ENCODE peak calls at places on chromosomes 3 and 15, in ten cellular contexts. G is H9, O is OCI-LY7, I is neural crest cell, N is uterus, H is AG09319, V is type B pancreatic cell, J is adrenal gland, F is IMR-90, Y is nephron progenitor cell. B is an unnamed sample.

GRCh38 chr15:25178835-25179672 is 224.3 kb downstream of the SNRPN start:
- DNase-seq in O (no peak), F (no peak), H (no peak), J (no peak), N (peak), I (no peak), Y (no peak), G (no peak), V (no peak), B (no peak)

GRCh38 chr15:100060276-100060926 is 281.4 kb downstream of the ADAMTS17 start:
- DNase-seq in Y (no peak), N (no peak), F (peak), O (no peak), V (no peak), J (no peak), H (no peak), I (no peak), G (no peak), B (no peak)

GRCh38 chr3:196193738-196194541 is 17.3 kb downstream of the ZDHHC19 start:
- DNase-seq in I (no peak), F (no peak), J (peak), O (no peak), H (no peak), N (no peak), Y (no peak), V (no peak), G (no peak), B (no peak)

GRCh38 chr15:95713315-95713714 is 617.2 kb upstream of the NR2F2 start:
- DNase-seq in I (no peak), J (no peak), G (no peak), F (no peak), H (no peak), Y (no peak), V (no peak), N (no peak), O (no peak), B (no peak)

GRCh38 chr3:188248036-188248561 is 94.1 kb downstream of the LPP start:
- DNase-seq in Y (no peak), I (no peak), V (no peak), J (no peak), N (no peak), G (no peak), F (no peak), O (no peak), H (no peak), B (no peak)

GRCh38 chr3:23824699-23825444 is 19.1 kb downstream of the UBE2E1 start:
- DNase-seq in N (no peak), Y (no peak), G (no peak), I (no peak), V (no peak), F (no peak), J (no peak), O (no peak), H (no peak), B (no peak)

GRCh38 chr3:16550305-16550675 is 36.8 kb upstream of the RFTN1 start:
- DNase-seq in G (peak), H (no peak), J (no peak), F (no peak), I (no peak), O (peak), V (no peak), N (no peak), Y (no peak), B (no peak)

GRCh38 chr15:45640610-45641009 is 5.8 kb downstream of the SQOR start:
- DNase-seq in G (no peak), V (no peak), O (no peak), F (peak), N (no peak), J (peak), I (no peak), Y (no peak), H (no peak), B (no peak)

GRCh38 chr15:73876779-73877178 is 3.4 kb downstream of the TBC1D21 start:
- DNase-seq in G (no peak), H (no peak), J (no peak), F (no peak), O (no peak), V (no peak), N (no peak), I (no peak), Y (no peak), B (no peak)

GRCh38 chr15:45187894-45188830 is at the start of gene SHF:
- DNase-seq in F (peak), O (peak), N (peak), Y (peak), I (peak), G (peak), V (no peak), H (no peak), J (peak), B (peak)

GRCh38 chr3:110697961-110698360 is 373.7 kb upstream of the NECTIN3 start:
- DNase-seq in J (no peak), H (peak), V (no peak), N (no peak), G (no peak), F (peak), Y (no peak), O (no peak), I (no peak), B (no peak)

GRCh38 chr15:28969511-28970085 is 83.8 kb downstream of the APBA2 start:
- DNase-seq in I (no peak), Y (no peak), V (no peak), H (no peak), G (no peak), N (no peak), O (no peak), F (no peak), J (no peak), B (no peak)

GRCh38 chr15:71758716-71759115 is 51.6 kb upstream of the NR2E3 start:
- DNase-seq in N (no peak), F (no peak), Y (no peak), O (no peak), I (no peak), G (no peak), V (no peak), H (no peak), J (no peak), B (no peak)

GRCh38 chr3:69738291-69738690 is 973 bp upstream of the MITF start:
- DNase-seq in F (peak), I (no peak), V (no peak), Y (no peak), O (no peak), G (no peak), N (no peak), H (no peak), J (no peak), B (no peak)

GRCh38 chr3:53235545-53235944 is 20.3 kb downstream of the TKT start:
- DNase-seq in I (no peak), Y (no peak), F (no peak), H (no peak), N (no peak), G (no peak), O (no peak), J (no peak), V (no peak), B (no peak)

GRCh38 chr3:159814161-159814560 is 174.5 kb upstream of the IL12A start:
- DNase-seq in F (peak), H (no peak), I (no peak), G (peak), N (no peak), O (peak), V (no peak), J (no peak), Y (no peak), B (no peak)

GRCh38 chr15:42725331-42725903 is 11.5 kb downstream of the CDAN1 start:
- DNase-seq in G (no peak), F (no peak), I (no peak), V (peak), O (no peak), H (no peak), Y (no peak), J (no peak), N (no peak), B (peak)

GRCh38 chr15:38471974-38472373 is 18.0 kb downstream of the FAM98B start:
- DNase-seq in O (no peak), V (no peak), Y (no peak), F (peak), N (no peak), I (no peak), G (no peak), H (no peak), J (no peak), B (no peak)

GRCh38 chr3:157097198-157097597 is 62.7 kb downstream of the CCNL1 start:
- DNase-seq in F (no peak), O (no peak), G (no peak), H (no peak), Y (no peak), V (no peak), J (peak), I (no peak), N (no peak), B (no peak)

GRCh38 chr3:177451277-177451880 is 254.1 kb upstream of the TBL1XR1 start:
- DNase-seq in V (no peak), I (no peak), O (no peak), J (no peak), H (no peak), Y (no peak), F (no peak), N (no peak), G (no peak), B (no peak)

GRCh38 chr3:70273492-70273891 is 38.9 kb downstream of the MDFIC2 start:
- DNase-seq in I (no peak), O (no peak), J (no peak), N (no peak), Y (no peak), V (no peak), F (peak), H (no peak), G (no peak), B (no peak)

GRCh38 chr15:85545757-85546156 is 165.4 kb downstream of the AKAP13 start:
- DNase-seq in Y (no peak), I (no peak), V (no peak), F (no peak), N (no peak), O (no peak), H (no peak), J (no peak), G (no peak), B (no peak)

GRCh38 chr15:32020158-32020557 is 10.2 kb upstream of the CHRNA7 start:
- DNase-seq in H (no peak), F (no peak), Y (no peak), V (no peak), N (no peak), G (no peak), O (no peak), J (no peak), I (no peak), B (no peak)

GRCh38 chr3:102035118-102035517 is 185.8 kb downstream of the NFKBIZ start:
- DNase-seq in N (no peak), V (no peak), G (no peak), Y (no peak), H (no peak), J (no peak), I (no peak), O (no peak), F (no peak), B (no peak)

GRCh38 chr15:72982750-72983149 is 69.5 kb upstream of the NEO1 start:
- DNase-seq in N (no peak), H (no peak), F (peak), I (no peak), Y (no peak), J (no peak), G (no peak), V (no peak), O (no peak), B (no peak)

GRCh38 chr15:70856884-70857546 is 3.1 kb upstream of the LARP6 start:
- DNase-seq in Y (no peak), H (peak), F (peak), I (no peak), G (no peak), V (no peak), J (peak), O (no peak), N (peak), B (no peak)

GRCh38 chr15:37056894-37057205 is 43.5 kb downstream of the MEIS2 start:
- DNase-seq in N (no peak), J (no peak), G (no peak), Y (no peak), F (no peak), O (no peak), V (no peak), I (no peak), H (no peak), B (no peak)

GRCh38 chr3:178996399-178996798 is 75.2 kb downstream of the ZMAT3 start:
- DNase-seq in I (no peak), N (no peak), Y (no peak), F (no peak), G (no peak), J (no peak), V (no peak), H (no peak), O (no peak), B (no peak)

GRCh38 chr15:101246391-101246790 is 5.5 kb downstream of the CHSY1 start:
- DNase-seq in V (no peak), J (no peak), H (no peak), F (no peak), G (no peak), O (no peak), N (no peak), Y (no peak), I (no peak), B (no peak)

GRCh38 chr15:89187301-89187700 is 34.1 kb downstream of the RLBP1 start:
- DNase-seq in V (no peak), Y (no peak), G (no peak), N (no peak), O (no peak), I (no peak), F (no peak), H (no peak), J (no peak), B (no peak)

GRCh38 chr3:36905545-36905944 is 39.3 kb downstream of the TRANK1 start:
- DNase-seq in V (no peak), J (no peak), Y (no peak), F (peak), H (no peak), O (no peak), G (no peak), I (no peak), N (no peak), B (no peak)

GRCh38 chr3:36903119-36903882 is 41.6 kb downstream of the TRANK1 start:
- DNase-seq in I (no peak), H (no peak), N (no peak), F (no peak), V (no peak), O (no peak), Y (no peak), J (no peak), G (no peak), B (no peak)

GRCh38 chr3:36906504-36907149 is 38.2 kb downstream of the TRANK1 start:
- DNase-seq in J (no peak), H (no peak), V (no peak), G (no peak), N (no peak), Y (no peak), I (no peak), O (no peak), F (peak), B (no peak)

GRCh38 chr3:36901588-36901987 is 43.3 kb downstream of the TRANK1 start:
- DNase-seq in H (no peak), N (no peak), J (no peak), Y (no peak), V (no peak), F (no peak), O (no peak), I (no peak), G (no peak), B (no peak)

DNA sequence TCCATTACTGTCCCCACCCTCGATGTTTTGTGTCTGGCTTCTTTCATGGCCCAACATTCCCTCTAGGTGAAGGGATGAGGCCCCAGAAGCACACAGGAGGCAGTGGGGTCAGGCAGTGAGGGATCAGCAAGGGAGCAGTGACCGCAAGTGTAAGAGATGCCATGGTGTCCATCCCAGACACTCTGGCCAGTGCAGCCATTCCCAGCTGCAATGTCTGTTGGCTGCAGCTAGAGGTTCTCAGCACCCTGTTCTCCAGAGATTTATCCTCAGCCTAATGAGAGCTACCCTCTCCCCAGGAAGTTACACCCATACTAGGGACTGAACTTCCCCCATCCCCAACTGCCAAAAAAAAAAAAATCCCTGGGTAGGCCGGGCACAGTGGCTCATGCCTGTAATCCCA is 40.2 kb downstream of the TRANK1 start:
- DNase-seq in F (peak), H (no peak), G (peak), O (no peak), J (no peak), I (no peak), Y (no peak), V (no peak), N (no peak), B (peak)
- TF ChIP-seq CTCF in F (peak), H (peak), G (peak), O (peak), J (peak), I (peak), Y (no peak), V (no peak), N (peak), B (peak)

DNA sequence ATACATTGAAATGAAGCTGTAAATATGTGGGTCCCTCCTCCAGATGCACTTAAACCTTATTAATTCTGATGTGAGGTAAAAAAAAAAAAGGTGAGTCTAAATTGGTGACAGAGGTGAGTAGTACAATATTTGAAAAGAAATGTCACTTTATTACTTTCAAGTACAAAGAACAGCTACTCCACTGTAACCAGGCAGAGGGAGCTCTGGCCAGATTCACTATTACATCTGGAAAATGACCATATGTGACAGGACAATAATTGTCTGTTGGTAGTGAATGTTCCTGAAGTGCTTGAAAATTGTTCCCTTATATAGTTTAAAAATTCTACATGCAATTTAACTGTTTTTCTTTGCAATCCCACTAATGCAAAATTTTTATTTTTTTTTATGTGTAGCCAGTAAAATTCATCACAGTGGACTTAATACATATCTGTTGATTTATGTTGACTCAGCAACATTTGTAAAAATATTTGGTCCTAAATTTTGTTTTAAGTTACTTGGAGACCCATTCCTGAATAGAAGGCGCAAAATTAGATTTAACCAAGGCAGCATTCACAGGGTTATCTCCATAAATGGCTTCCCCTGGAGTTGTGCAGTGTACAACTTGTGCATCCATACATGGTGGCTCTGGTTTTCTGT is 231.9 kb upstream of the TBC1D5 start:
- DNase-seq in I (no peak), J (no peak), Y (no peak), G (no peak), H (no peak), F (peak), N (no peak), O (peak), V (no peak), B (no peak)
- TF ChIP-seq CTCF in I (peak), J (no peak), Y (peak), G (peak), H (peak), F (peak), N (no peak), O (peak), V (peak), B (no peak)

DNA sequence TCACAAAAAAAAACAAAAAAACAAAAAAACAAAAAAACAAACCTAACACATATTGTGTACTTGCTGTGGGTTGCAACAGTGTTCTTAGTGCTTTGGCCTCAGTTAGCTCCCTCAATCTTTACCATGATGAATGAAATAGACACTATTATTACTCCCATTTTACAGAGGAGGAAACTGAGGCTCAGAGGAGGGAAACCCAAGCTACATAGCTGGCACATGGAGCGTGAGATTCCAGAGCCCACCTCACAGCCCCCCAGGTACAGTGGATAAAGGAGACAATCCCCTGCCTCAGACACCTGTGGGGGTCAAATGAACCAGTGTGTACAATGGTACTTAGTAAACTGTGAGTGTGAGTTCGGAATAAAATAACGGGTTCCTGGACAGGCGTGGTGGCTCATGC is 104.9 kb upstream of the SMAD3 start:
- DNase-seq in O (no peak), J (peak), I (no peak), H (no peak), V (no peak), Y (no peak), N (no peak), G (no peak), F (no peak), B (no peak)
- TF ChIP-seq CTCF in O (no peak), J (no peak), I (no peak), H (no peak), V (no peak), Y (no peak), N (no peak), G (no peak), F (no peak), B (no peak)

DNA sequence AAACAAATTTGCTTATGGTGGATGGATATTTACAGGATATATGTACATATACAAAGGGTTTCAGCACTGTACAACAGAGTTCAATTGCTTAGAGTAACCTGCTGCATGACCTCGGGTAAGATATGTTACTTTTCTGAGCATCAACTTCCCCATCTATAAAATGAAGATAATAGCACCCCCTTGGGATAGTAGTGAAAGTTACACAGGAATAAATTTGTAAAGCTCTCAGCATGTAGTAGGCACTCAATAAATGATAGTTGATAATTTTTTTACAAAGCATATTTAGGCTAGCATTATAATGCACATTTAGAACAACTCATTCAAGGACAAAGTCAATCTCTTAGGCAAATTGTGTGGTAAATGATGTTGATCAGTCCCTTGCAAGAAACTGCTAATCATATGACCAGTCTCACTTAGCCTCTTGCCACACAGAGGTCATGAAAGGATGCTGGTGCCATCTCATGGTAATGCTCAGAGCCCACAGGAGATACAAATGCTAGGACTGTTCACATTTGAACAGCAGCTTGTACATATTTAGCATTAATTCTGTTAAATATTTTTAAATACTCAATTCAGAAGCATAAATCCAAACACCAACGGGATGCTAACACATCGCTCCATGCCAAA is 123.9 kb downstream of the MAGI1 start:
- DNase-seq in N (no peak), G (no peak), J (no peak), Y (no peak), O (no peak), F (no peak), I (no peak), V (no peak), H (no peak), B (no peak)
- TF ChIP-seq CTCF in N (no peak), G (peak), J (no peak), Y (no peak), O (peak), F (peak), I (no peak), V (no peak), H (peak), B (no peak)